ENCODE peak calls at places on chromosomes 12 and 14, in five cellular contexts. One of them, this sample, is unnamed.

GRCh38 chr12:103962493-103962892 is 3.2 kb upstream of the TDG start:
- DNase-seq in fibroblast of pulmonary artery: no peak
- DNase-seq in neural progenitor cell: no peak
- DNase-seq in IMR-90: no peak
- DNase-seq in heart right ventricle: no peak
- DNase-seq in this sample: no peak

GRCh38 chr12:127205781-127206535 is 1061.0 kb upstream of the TMEM132C start:
- DNase-seq in neural progenitor cell: no peak
- DNase-seq in fibroblast of pulmonary artery: no peak
- DNase-seq in IMR-90: no peak
- DNase-seq in heart right ventricle: no peak
- DNase-seq in this sample: no peak

GRCh38 chr14:36717363-36717762 is 55.7 kb downstream of the PAX9 start:
- DNase-seq in IMR-90: no peak
- DNase-seq in neural progenitor cell: peak
- DNase-seq in heart right ventricle: no peak
- DNase-seq in fibroblast of pulmonary artery: no peak
- DNase-seq in this sample: no peak

GRCh38 chr12:65494537-65494936 is 216.1 kb downstream of the MSRB3 start:
- DNase-seq in neural progenitor cell: no peak
- DNase-seq in fibroblast of pulmonary artery: peak
- DNase-seq in heart right ventricle: no peak
- DNase-seq in IMR-90: no peak
- DNase-seq in this sample: peak

GRCh38 chr12:96247567-96247962 is 53.4 kb downstream of the ELK3 start:
- DNase-seq in neural progenitor cell: no peak
- DNase-seq in IMR-90: peak
- DNase-seq in heart right ventricle: no peak
- DNase-seq in fibroblast of pulmonary artery: no peak
- DNase-seq in this sample: no peak

GRCh38 chr12:60684988-60685655 is 1089.3 kb downstream of the SLC16A7 start:
- DNase-seq in neural progenitor cell: no peak
- DNase-seq in heart right ventricle: no peak
- DNase-seq in fibroblast of pulmonary artery: no peak
- DNase-seq in IMR-90: no peak
- DNase-seq in this sample: no peak

GRCh38 chr12:103442822-103443221 is 52.9 kb downstream of the C12orf42 start:
- DNase-seq in IMR-90: no peak
- DNase-seq in heart right ventricle: no peak
- DNase-seq in neural progenitor cell: no peak
- DNase-seq in fibroblast of pulmonary artery: no peak
- DNase-seq in this sample: no peak

GRCh38 chr12:103779410-103780092 is 61.5 kb downstream of the NT5DC3 start:
- DNase-seq in neural progenitor cell: no peak
- DNase-seq in fibroblast of pulmonary artery: peak
- DNase-seq in heart right ventricle: no peak
- DNase-seq in IMR-90: peak
- DNase-seq in this sample: peak

GRCh38 chr14:102848830-102849521 is 71.7 kb downstream of the TRAF3 start:
- DNase-seq in heart right ventricle: peak
- DNase-seq in neural progenitor cell: no peak
- DNase-seq in fibroblast of pulmonary artery: no peak
- DNase-seq in IMR-90: no peak
- DNase-seq in this sample: peak

GRCh38 chr14:20278414-20278813 is 27.3 kb downstream of the TTC5 start:
- DNase-seq in IMR-90: peak
- DNase-seq in neural progenitor cell: no peak
- DNase-seq in fibroblast of pulmonary artery: peak
- DNase-seq in heart right ventricle: peak
- DNase-seq in this sample: no peak

GRCh38 chr12:40152783-40153383 is 47.0 kb upstream of the SLC2A13 start:
- DNase-seq in fibroblast of pulmonary artery: peak
- DNase-seq in IMR-90: peak
- DNase-seq in heart right ventricle: peak
- DNase-seq in neural progenitor cell: peak
- DNase-seq in this sample: peak

GRCh38 chr12:104630230-104630670 is 173.5 kb downstream of the CHST11 start:
- DNase-seq in IMR-90: no peak
- DNase-seq in neural progenitor cell: peak
- DNase-seq in heart right ventricle: no peak
- DNase-seq in fibroblast of pulmonary artery: no peak
- DNase-seq in this sample: no peak

GRCh38 chr12:115243933-115244628 is 560.1 kb upstream of the TBX3 start:
- DNase-seq in heart right ventricle: peak
- DNase-seq in IMR-90: no peak
- DNase-seq in neural progenitor cell: no peak
- DNase-seq in fibroblast of pulmonary artery: no peak
- DNase-seq in this sample: no peak

GRCh38 chr12:108856428-108857157 is 790 bp downstream of the SSH1 start:
- DNase-seq in fibroblast of pulmonary artery: peak
- DNase-seq in neural progenitor cell: peak
- DNase-seq in IMR-90: peak
- DNase-seq in heart right ventricle: peak
- DNase-seq in this sample: peak

GRCh38 chr12:118059645-118060275 is 1.2 kb downstream of the WSB2 start:
- DNase-seq in heart right ventricle: no peak
- DNase-seq in fibroblast of pulmonary artery: peak
- DNase-seq in neural progenitor cell: no peak
- DNase-seq in IMR-90: peak
- DNase-seq in this sample: peak

GRCh38 chr14:59582161-59582560 is 5.5 kb upstream of the CCDC175 start:
- DNase-seq in fibroblast of pulmonary artery: no peak
- DNase-seq in IMR-90: no peak
- DNase-seq in heart right ventricle: no peak
- DNase-seq in neural progenitor cell: no peak
- DNase-seq in this sample: no peak

DNA sequence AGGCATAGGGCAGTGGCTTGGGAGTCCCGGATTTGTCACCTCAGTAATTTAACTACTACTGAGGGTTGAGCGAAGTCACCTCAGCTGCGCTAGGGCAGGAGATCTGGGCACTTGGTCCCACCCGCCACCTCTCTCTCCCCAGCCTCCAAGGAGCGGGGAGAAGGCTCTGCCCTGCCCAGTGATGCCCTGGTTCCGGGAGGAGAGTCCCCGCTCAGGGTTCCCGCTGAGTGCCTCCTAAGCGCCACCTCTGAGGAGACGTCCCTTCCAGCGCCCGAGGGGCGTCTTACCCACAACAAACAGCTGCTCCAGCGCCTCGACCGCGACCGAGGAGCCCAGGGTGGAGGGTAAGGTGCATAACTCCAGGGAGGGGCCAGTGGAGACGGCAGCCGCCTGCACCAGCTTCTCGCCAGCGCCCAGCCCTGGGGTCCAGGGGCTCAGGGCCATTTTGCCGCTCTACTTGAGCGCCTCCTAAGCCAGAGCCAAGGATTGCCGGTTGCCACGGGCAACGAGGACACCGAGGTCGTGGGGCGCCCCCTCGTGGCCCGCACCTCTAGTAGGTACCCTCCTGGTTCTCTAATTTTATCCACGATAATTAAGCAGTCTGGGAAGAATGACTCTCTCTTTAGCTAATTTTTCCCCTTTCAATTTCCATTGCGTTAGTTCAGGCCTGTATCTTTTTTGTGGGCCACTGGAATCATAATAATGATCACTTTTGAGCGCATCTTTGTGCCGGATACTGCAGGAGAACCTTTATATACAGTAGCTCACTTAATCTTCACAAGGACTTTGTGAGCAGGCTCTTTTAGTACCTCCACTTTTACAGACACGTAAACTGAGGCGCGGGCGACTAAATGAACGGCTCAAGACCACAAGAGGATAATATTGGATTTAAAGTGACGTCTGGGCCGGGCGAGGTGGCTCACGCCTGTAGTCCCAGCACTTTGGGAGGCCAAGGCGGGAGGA is at the start of gene CCDC175:
- DNase-seq in IMR-90: peak
- DNase-seq in heart right ventricle: peak
- DNase-seq in fibroblast of pulmonary artery: peak
- DNase-seq in neural progenitor cell: peak
- DNase-seq in this sample: peak
- TF ChIP-seq CTCF in IMR-90: peak
- TF ChIP-seq CTCF in heart right ventricle: peak
- TF ChIP-seq CTCF in fibroblast of pulmonary artery: peak
- TF ChIP-seq CTCF in neural progenitor cell: peak
- TF ChIP-seq CTCF in this sample: peak

GRCh38 chr12:759628-760027 is 7.2 kb downstream of the WNK1 start:
- DNase-seq in neural progenitor cell: no peak
- DNase-seq in heart right ventricle: no peak
- DNase-seq in IMR-90: no peak
- DNase-seq in fibroblast of pulmonary artery: no peak
- DNase-seq in this sample: no peak
- H3K4me3 ChIP-seq in neural progenitor cell: no peak
- H3K4me3 ChIP-seq in heart right ventricle: no peak
- H3K4me3 ChIP-seq in IMR-90: no peak
- H3K4me3 ChIP-seq in fibroblast of pulmonary artery: no peak
- H3K4me3 ChIP-seq in this sample: no peak

GRCh38 chr12:78584695-78585094 is 279.9 kb upstream of the SYT1 start:
- DNase-seq in fibroblast of pulmonary artery: peak
- DNase-seq in heart right ventricle: no peak
- DNase-seq in neural progenitor cell: peak
- DNase-seq in IMR-90: peak
- DNase-seq in this sample: peak
- TF ChIP-seq CTCF in fibroblast of pulmonary artery: peak
- TF ChIP-seq CTCF in heart right ventricle: no peak
- TF ChIP-seq CTCF in neural progenitor cell: peak
- TF ChIP-seq CTCF in IMR-90: peak
- TF ChIP-seq CTCF in this sample: peak

GRCh38 chr12:3364661-3365264 is 126.2 kb upstream of the PRMT8 start:
- DNase-seq in fibroblast of pulmonary artery: no peak
- DNase-seq in neural progenitor cell: no peak
- DNase-seq in heart right ventricle: no peak
- DNase-seq in IMR-90: no peak
- DNase-seq in this sample: no peak

GRCh38 chr12:3366451-3367155 is 124.4 kb upstream of the PRMT8 start:
- DNase-seq in IMR-90: no peak
- DNase-seq in fibroblast of pulmonary artery: no peak
- DNase-seq in neural progenitor cell: no peak
- DNase-seq in heart right ventricle: no peak
- DNase-seq in this sample: no peak

GRCh38 chr12:3363608-3364007 is 127.4 kb upstream of the PRMT8 start:
- DNase-seq in IMR-90: no peak
- DNase-seq in neural progenitor cell: no peak
- DNase-seq in fibroblast of pulmonary artery: no peak
- DNase-seq in heart right ventricle: no peak
- DNase-seq in this sample: no peak

GRCh38 chr12:3364226-3364625 is 126.8 kb upstream of the PRMT8 start:
- DNase-seq in heart right ventricle: no peak
- DNase-seq in neural progenitor cell: no peak
- DNase-seq in IMR-90: no peak
- DNase-seq in fibroblast of pulmonary artery: no peak
- DNase-seq in this sample: no peak

GRCh38 chr12:3365416-3366385 is 125.3 kb upstream of the PRMT8 start:
- DNase-seq in fibroblast of pulmonary artery: no peak
- DNase-seq in IMR-90: no peak
- DNase-seq in neural progenitor cell: peak
- DNase-seq in heart right ventricle: peak
- DNase-seq in this sample: peak
- H3K4me3 ChIP-seq in fibroblast of pulmonary artery: no peak
- H3K4me3 ChIP-seq in IMR-90: no peak
- H3K4me3 ChIP-seq in neural progenitor cell: peak
- H3K4me3 ChIP-seq in heart right ventricle: peak
- H3K4me3 ChIP-seq in this sample: peak

GRCh38 chr12:116295327-116296263 is 18.1 kb upstream of the MED13L start:
- DNase-seq in IMR-90: peak
- DNase-seq in neural progenitor cell: no peak
- DNase-seq in fibroblast of pulmonary artery: peak
- DNase-seq in heart right ventricle: no peak
- DNase-seq in this sample: no peak
- TF ChIP-seq CTCF in IMR-90: no peak
- TF ChIP-seq CTCF in neural progenitor cell: no peak
- TF ChIP-seq CTCF in fibroblast of pulmonary artery: no peak
- TF ChIP-seq CTCF in heart right ventricle: no peak
- TF ChIP-seq CTCF in this sample: no peak

GRCh38 chr14:104582649-104583048 is 3.1 kb downstream of the C14orf180 start:
- DNase-seq in IMR-90: no peak
- DNase-seq in neural progenitor cell: no peak
- DNase-seq in fibroblast of pulmonary artery: no peak
- DNase-seq in heart right ventricle: peak
- DNase-seq in this sample: peak

GRCh38 chr14:104583424-104584114 is 4.0 kb downstream of the C14orf180 start:
- DNase-seq in neural progenitor cell: no peak
- DNase-seq in fibroblast of pulmonary artery: no peak
- DNase-seq in IMR-90: no peak
- DNase-seq in heart right ventricle: no peak
- DNase-seq in this sample: no peak

GRCh38 chr14:104580961-104581360 is 1.4 kb downstream of the C14orf180 start:
- DNase-seq in heart right ventricle: peak
- DNase-seq in neural progenitor cell: no peak
- DNase-seq in fibroblast of pulmonary artery: no peak
- DNase-seq in IMR-90: peak
- DNase-seq in this sample: no peak

GRCh38 chr14:104581521-104581920 is 2.0 kb downstream of the C14orf180 start:
- DNase-seq in neural progenitor cell: no peak
- DNase-seq in heart right ventricle: no peak
- DNase-seq in fibroblast of pulmonary artery: no peak
- DNase-seq in IMR-90: no peak
- DNase-seq in this sample: no peak

DNA sequence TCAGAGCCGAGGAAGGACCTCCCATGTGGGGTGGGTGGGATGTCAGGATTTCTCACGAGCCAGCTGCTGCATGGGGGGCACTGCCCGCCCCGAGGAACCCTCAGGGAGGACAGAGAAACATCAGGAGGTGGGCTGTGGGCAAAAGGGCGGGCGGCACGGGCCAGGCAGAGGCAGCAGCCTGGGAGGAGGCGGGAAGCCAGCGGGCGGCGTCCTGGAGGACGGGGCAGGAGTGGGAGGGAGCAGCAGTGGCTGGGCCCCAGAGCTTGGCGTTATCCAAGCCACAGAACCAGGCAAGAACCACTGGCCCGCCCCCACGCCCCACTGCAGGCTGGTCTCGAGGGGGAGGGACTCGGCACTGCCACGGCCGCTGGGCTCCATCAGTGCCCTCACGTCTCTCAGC is 2.4 kb downstream of the C14orf180 start:
- DNase-seq in fibroblast of pulmonary artery: no peak
- DNase-seq in heart right ventricle: peak
- DNase-seq in IMR-90: no peak
- DNase-seq in neural progenitor cell: no peak
- DNase-seq in this sample: no peak
- H3K4me3 ChIP-seq in fibroblast of pulmonary artery: no peak
- H3K4me3 ChIP-seq in heart right ventricle: peak
- H3K4me3 ChIP-seq in IMR-90: no peak
- H3K4me3 ChIP-seq in neural progenitor cell: no peak
- H3K4me3 ChIP-seq in this sample: no peak

GRCh38 chr12:112180422-112180821 is 55.1 kb downstream of the TRAFD1 start:
- DNase-seq in IMR-90: no peak
- DNase-seq in fibroblast of pulmonary artery: no peak
- DNase-seq in neural progenitor cell: no peak
- DNase-seq in heart right ventricle: no peak
- DNase-seq in this sample: no peak
- TF ChIP-seq CTCF in IMR-90: no peak
- TF ChIP-seq CTCF in fibroblast of pulmonary artery: no peak
- TF ChIP-seq CTCF in neural progenitor cell: no peak
- TF ChIP-seq CTCF in heart right ventricle: no peak
- TF ChIP-seq CTCF in this sample: no peak